ENCODE peak calls at places on chromosomes 7 and 10, in six cellular contexts. T, E, A, Y, R and F are unnamed samples. For H3K36me3, the result is how much of the 10 kb centered on the place peaks cover.

GRCh38 chr7:136869991-136870798 is 1.7 kb downstream of the CHRM2 start:
- DNase-seq in T (no peak), E (no peak), A (peak), Y (peak), R (no peak), F (no peak)

GRCh38 chr10:62858364-62858763 is 42.2 kb upstream of the EGR2 start:
- DNase-seq in T (peak), E (no peak), A (no peak), Y (no peak), R (no peak), F (no peak)

GRCh38 chr7:95545666-95546065 is 50.6 kb downstream of the PDK4 start:
- DNase-seq in T (no peak), E (no peak), A (no peak), Y (no peak), R (no peak), F (peak)

GRCh38 chr7:76515999-76516443 is 5.7 kb downstream of the UPK3B start:
- DNase-seq in T (no peak), E (no peak), A (no peak), Y (no peak), R (peak), F (no peak)

GRCh38 chr7:43554423-43554822 is 28.5 kb upstream of the STK17A start:
- DNase-seq in T (no peak), E (no peak), A (no peak), Y (no peak), R (no peak), F (no peak)

GRCh38 chr10:59905066-59905734 is 1.2 kb downstream of the CCDC6 start:
- DNase-seq in T (peak), E (peak), A (no peak), Y (peak), R (peak), F (peak)

GRCh38 chr7:120961638-120962173 is 11.1 kb downstream of the ING3 start:
- DNase-seq in T (no peak), E (no peak), A (no peak), Y (no peak), R (no peak), F (no peak)

GRCh38 chr10:99172130-99172738 is 63.4 kb downstream of the HPSE2 start:
- DNase-seq in T (no peak), E (no peak), A (peak), Y (peak), R (peak), F (peak)

GRCh38 chr7:13411641-13412040 is 577.8 kb downstream of the ETV1 start:
- DNase-seq in T (no peak), E (no peak), A (no peak), Y (no peak), R (no peak), F (no peak)

GRCh38 chr7:141697211-141697871 is 4.6 kb downstream of the DENND11 start:
- DNase-seq in T (no peak), E (no peak), A (no peak), Y (no peak), R (no peak), F (peak)

GRCh38 chr7:24907311-24907886 is 72.6 kb downstream of the OSBPL3 start:
- DNase-seq in T (no peak), E (no peak), A (no peak), Y (no peak), R (no peak), F (peak)

GRCh38 chr7:120991570-120991969 is 3.1 kb downstream of the CPED1 start:
- DNase-seq in T (no peak), E (no peak), A (no peak), Y (no peak), R (no peak), F (no peak)

GRCh38 chr7:106021211-106022067 is 58.4 kb downstream of the CDHR3 start:
- DNase-seq in T (no peak), E (no peak), A (no peak), Y (no peak), R (no peak), F (no peak)

GRCh38 chr10:2933519-2933918 is 133.8 kb upstream of the PFKP start:
- DNase-seq in T (no peak), E (no peak), A (no peak), Y (no peak), R (no peak), F (no peak)

GRCh38 chr10:49761201-49761788 is 828 bp downstream of the OGDHL start:
- DNase-seq in T (no peak), E (no peak), A (no peak), Y (no peak), R (no peak), F (no peak)

GRCh38 chr7:68684246-68684850 is 913.9 kb upstream of the AUTS2 start:
- DNase-seq in T (no peak), E (no peak), A (peak), Y (no peak), R (no peak), F (no peak)

DNA sequence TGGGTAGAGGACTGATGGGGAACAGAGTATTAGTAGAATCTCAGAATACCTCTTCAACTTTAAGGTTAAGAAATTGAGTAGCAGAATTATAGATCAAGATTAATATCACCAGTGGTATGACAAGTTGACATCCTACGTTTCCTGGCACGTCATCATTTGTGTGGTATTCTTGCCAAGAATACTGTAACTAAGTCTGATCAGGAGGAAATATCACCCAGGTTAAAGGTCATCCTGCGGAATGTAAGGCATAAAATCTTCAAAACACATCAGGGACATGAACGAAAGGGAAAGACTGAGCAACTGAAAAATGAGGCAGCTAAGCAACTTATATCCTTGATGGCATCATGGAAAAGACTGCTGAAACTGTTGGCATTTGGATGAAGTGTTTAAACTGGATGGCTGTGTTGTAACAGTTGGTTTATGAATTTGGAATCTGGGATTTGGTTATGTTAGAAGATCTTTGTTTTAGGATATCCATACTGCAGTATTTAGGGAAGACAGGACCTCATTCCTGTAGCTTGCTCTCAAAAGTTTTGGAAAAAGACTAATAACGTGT is 86.1 kb downstream of the TRIM24 start:
- DNase-seq in T (no peak), E (no peak), A (no peak), Y (no peak), R (no peak), F (no peak)
- H3K36me3 ChIP-seq in T (under half), E (under half), A (under half), Y (under half), R (under half), F (under half)

GRCh38 chr7:45267262-45267661 is 109.7 kb downstream of the RAMP3 start:
- DNase-seq in T (no peak), E (no peak), A (no peak), Y (no peak), R (no peak), F (peak)

GRCh38 chr7:45269192-45269591 is 111.6 kb downstream of the RAMP3 start:
- DNase-seq in T (no peak), E (no peak), A (no peak), Y (no peak), R (no peak), F (no peak)

GRCh38 chr7:45268013-45268412 is 110.4 kb downstream of the RAMP3 start:
- DNase-seq in T (no peak), E (no peak), A (no peak), Y (no peak), R (no peak), F (no peak)
- H3K36me3 ChIP-seq in T (under half), E (under half), A (under half), Y (under half), R (under half), F (under half)

DNA sequence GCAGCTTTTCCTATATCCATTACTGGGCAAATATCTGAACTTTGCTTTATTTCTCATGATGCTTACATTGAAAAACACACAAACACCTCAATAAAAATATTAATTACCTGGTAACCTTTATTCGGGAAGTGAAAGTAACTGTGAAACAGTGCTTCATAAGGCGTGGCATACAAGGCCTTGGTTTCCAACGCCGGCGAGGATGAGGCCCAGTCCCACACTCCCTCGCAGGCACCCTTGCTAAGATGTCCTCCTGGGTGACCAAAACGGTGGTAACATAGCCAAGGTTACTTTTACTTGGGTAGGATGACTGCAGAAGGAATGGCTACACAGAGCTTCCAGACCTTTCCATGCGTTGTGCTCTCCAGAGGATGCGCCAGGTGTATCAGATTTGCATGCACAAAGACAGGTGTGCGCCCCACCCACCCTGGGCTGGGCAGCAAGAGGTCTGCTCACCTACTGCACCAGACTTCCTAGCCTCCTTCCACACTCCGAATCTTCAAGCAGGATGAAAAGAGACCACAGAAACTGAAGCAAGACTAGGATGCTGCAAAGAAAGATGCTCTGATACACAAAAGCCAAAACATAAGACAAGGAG is 13.3 kb upstream of the DAGLB start:
- DNase-seq in T (no peak), E (no peak), A (no peak), Y (no peak), R (no peak), F (no peak)
- H3K36me3 ChIP-seq in T (half or more), E (under half), A (under half), Y (under half), R (under half), F (under half)

GRCh38 chr10:102657451-102657850 is 13.2 kb downstream of the TRIM8 start:
- DNase-seq in T (no peak), E (no peak), A (no peak), Y (no peak), R (no peak), F (no peak)

GRCh38 chr10:102660891-102661613 is 16.8 kb downstream of the TRIM8 start:
- DNase-seq in T (no peak), E (peak), A (no peak), Y (peak), R (peak), F (no peak)

GRCh38 chr10:102657984-102658724 is 13.9 kb downstream of the TRIM8 start:
- DNase-seq in T (no peak), E (no peak), A (no peak), Y (no peak), R (peak), F (no peak)

GRCh38 chr10:102656791-102657371 is 12.6 kb downstream of the TRIM8 start:
- DNase-seq in T (no peak), E (no peak), A (no peak), Y (no peak), R (no peak), F (no peak)

DNA sequence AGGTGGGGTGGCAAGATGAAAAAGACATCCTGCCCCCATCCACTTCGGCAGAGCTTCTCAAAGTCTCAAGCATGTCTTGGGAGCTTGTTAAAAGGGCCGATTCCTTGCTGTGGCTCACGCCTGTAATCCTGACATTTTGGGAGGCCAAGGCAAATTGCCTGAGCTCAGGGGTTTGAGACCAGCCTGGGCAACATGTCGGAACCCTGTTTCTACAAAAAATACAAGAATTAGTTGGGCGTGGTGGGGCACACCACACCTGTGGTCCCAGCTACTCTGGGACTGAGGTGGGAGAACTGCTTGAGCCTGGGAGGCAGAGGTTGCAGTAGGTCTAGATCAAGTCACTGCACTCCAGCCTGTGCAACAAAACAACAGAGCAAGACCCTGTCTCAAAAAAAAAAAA is 14.5 kb downstream of the TRIM8 start:
- DNase-seq in T (no peak), E (no peak), A (no peak), Y (no peak), R (no peak), F (no peak)
- H3K36me3 ChIP-seq in T (half or more), E (under half), A (under half), Y (under half), R (under half), F (under half)

GRCh38 chr10:119670717-119671116 is 19.5 kb downstream of the BAG3 start:
- DNase-seq in T (no peak), E (peak), A (no peak), Y (no peak), R (no peak), F (peak)

GRCh38 chr10:119675483-119676170 is 24.4 kb downstream of the BAG3 start:
- DNase-seq in T (no peak), E (peak), A (no peak), Y (no peak), R (no peak), F (no peak)

GRCh38 chr10:119671381-119671780 is 20.2 kb downstream of the BAG3 start:
- DNase-seq in T (no peak), E (no peak), A (no peak), Y (no peak), R (no peak), F (no peak)

GRCh38 chr10:119672291-119672690 is 21.1 kb downstream of the BAG3 start:
- DNase-seq in T (no peak), E (no peak), A (no peak), Y (no peak), R (no peak), F (no peak)

DNA sequence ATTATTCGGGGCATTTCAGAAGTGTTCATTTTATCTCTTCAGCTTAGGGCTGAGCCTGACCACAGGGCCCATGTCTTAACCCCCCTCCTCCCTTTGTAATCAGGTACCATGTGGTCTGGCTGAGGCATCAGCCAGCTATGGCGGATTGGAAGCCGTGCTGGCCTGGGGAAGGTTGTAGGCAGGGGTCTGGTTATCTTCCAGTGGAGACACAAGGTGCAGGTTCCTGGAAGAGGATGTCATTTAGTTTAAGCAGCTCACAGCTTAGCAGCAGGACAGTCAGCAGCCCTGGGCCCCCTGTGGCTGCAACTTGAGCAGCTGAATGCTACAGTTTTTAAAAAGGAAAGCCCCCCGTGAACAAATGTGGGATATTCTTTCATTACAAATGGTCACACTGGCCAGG is 22.1 kb downstream of the BAG3 start:
- DNase-seq in T (no peak), E (no peak), A (no peak), Y (no peak), R (no peak), F (no peak)
- H3K36me3 ChIP-seq in T (half or more), E (under half), A (under half), Y (under half), R (under half), F (under half)

GRCh38 chr7:151242181-151243044 is 6.1 kb downstream of the SMARCD3 start:
- DNase-seq in T (no peak), E (no peak), A (no peak), Y (no peak), R (no peak), F (no peak)

GRCh38 chr7:151243045-151243349 is 5.5 kb downstream of the SMARCD3 start:
- DNase-seq in T (no peak), E (no peak), A (no peak), Y (no peak), R (no peak), F (no peak)

GRCh38 chr7:151240536-151240935 is 8.0 kb downstream of the SMARCD3 start:
- DNase-seq in T (no peak), E (no peak), A (no peak), Y (no peak), R (no peak), F (no peak)

GRCh38 chr7:151240942-151241754 is 7.3 kb downstream of the SMARCD3 start:
- DNase-seq in T (no peak), E (no peak), A (no peak), Y (no peak), R (no peak), F (no peak)

DNA sequence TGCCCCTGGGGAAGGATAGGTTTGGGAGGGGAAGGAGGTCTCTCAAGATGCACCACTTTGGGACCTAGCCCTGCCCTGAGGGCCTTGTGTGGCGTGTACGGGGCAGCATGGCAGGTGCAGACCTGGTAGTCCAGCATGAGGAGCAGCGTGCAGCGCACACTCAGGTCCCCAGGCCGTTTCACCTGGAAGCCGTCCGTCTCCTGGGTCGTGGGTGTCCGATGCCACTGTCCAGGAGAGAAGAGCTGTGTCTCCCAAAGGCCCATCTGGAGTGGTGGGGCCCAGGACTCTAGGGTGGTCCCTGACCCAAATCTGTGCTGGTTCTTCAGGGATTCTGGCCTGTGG is 6.8 kb downstream of the SMARCD3 start:
- DNase-seq in T (no peak), E (no peak), A (no peak), Y (no peak), R (no peak), F (no peak)
- H3K36me3 ChIP-seq in T (half or more), E (under half), A (under half), Y (under half), R (under half), F (under half)

GRCh38 chr7:139680676-139681462 is 96.9 kb downstream of the HIPK2 start:
- DNase-seq in T (peak), E (peak), A (no peak), Y (peak), R (no peak), F (peak)
- H3K36me3 ChIP-seq in T (under half), E (under half), A (under half), Y (under half), R (under half), F (under half)